ENCODE peak calls at places on chromosomes 7 and 10, in ten cellular contexts. B is endothelial cell of umbilical vein, M is psoas muscle, N is Peyer's patch, E is uterus, J is neural progenitor cell, A is right atrium auricular region, I is IMR-90, L is cardiac muscle cell, Q is A549. K is an unnamed sample.

GRCh38 chr10:95397747-95398146 is 106.9 kb upstream of the PDLIM1 start:
- DNase-seq in A (no peak), I (no peak), Q (no peak), M (no peak), L (no peak), B (no peak), E (no peak), J (no peak), N (no peak), K (no peak)

GRCh38 chr10:70799124-70799523 is 13.9 kb upstream of the TBATA start:
- DNase-seq in N (no peak), E (no peak), Q (no peak), L (no peak), B (no peak), A (peak; percentile 53), M (no peak), J (no peak), I (no peak), K (no peak)

GRCh38 chr10:14182781-14183180 is 147.9 kb downstream of the FRMD4A start:
- DNase-seq in N (no peak), A (no peak), I (no peak), E (no peak), B (no peak), J (no peak), Q (no peak), M (no peak), L (no peak), K (no peak)

GRCh38 chr7:7183061-7183832 is 903 bp downstream of the C1GALT1 start:
- DNase-seq in B (peak; percentile 66), J (peak; percentile 59), A (no peak), I (no peak), L (peak; percentile 65), N (peak; percentile 82), Q (peak; percentile 52), M (peak; percentile 70), E (no peak), K (no peak)

GRCh38 chr10:124721295-124722052 is 22.7 kb downstream of the FAM53B start:
- DNase-seq in M (peak; percentile 89), L (no peak), J (no peak), B (peak; percentile 56), N (peak; percentile 79), Q (no peak), E (peak; percentile 73), A (peak; percentile 90), I (no peak), K (peak; percentile 94)

GRCh38 chr10:68562666-68563522 is 2.8 kb downstream of the TET1 start:
- DNase-seq in A (no peak), E (peak; percentile 20), N (no peak), L (peak; percentile 49), J (peak; percentile 67), I (peak; percentile 78), B (no peak), Q (no peak), M (no peak), K (no peak)

GRCh38 chr10:20202337-20202736 is 386.1 kb downstream of the PLXDC2 start:
- DNase-seq in E (no peak), A (no peak), M (no peak), J (no peak), L (no peak), I (no peak), B (no peak), Q (no peak), N (no peak), K (no peak)

GRCh38 chr10:61987951-61988379 is 86.5 kb downstream of the ARID5B start:
- DNase-seq in E (no peak), N (no peak), J (no peak), A (no peak), M (no peak), Q (no peak), I (peak; percentile 29), L (no peak), B (no peak), K (no peak)

GRCh38 chr10:119518176-119518575 is 24.3 kb downstream of the RGS10 start:
- DNase-seq in Q (no peak), A (no peak), E (no peak), L (no peak), B (no peak), I (no peak), M (no peak), N (no peak), J (no peak), K (no peak)

GRCh38 chr10:121608669-121609190 is 10.5 kb upstream of the FGFR2 start:
- DNase-seq in I (no peak), N (peak; percentile 75), B (peak; percentile 24), Q (peak; percentile 34), J (peak; percentile 81), A (no peak), E (no peak), M (no peak), L (peak; percentile 59), K (no peak)

GRCh38 chr7:103609778-103610177 is 163.8 kb upstream of the SLC26A5 start:
- DNase-seq in N (no peak), I (no peak), M (no peak), B (no peak), A (no peak), J (no peak), Q (no peak), L (no peak), E (no peak), K (no peak)

DNA sequence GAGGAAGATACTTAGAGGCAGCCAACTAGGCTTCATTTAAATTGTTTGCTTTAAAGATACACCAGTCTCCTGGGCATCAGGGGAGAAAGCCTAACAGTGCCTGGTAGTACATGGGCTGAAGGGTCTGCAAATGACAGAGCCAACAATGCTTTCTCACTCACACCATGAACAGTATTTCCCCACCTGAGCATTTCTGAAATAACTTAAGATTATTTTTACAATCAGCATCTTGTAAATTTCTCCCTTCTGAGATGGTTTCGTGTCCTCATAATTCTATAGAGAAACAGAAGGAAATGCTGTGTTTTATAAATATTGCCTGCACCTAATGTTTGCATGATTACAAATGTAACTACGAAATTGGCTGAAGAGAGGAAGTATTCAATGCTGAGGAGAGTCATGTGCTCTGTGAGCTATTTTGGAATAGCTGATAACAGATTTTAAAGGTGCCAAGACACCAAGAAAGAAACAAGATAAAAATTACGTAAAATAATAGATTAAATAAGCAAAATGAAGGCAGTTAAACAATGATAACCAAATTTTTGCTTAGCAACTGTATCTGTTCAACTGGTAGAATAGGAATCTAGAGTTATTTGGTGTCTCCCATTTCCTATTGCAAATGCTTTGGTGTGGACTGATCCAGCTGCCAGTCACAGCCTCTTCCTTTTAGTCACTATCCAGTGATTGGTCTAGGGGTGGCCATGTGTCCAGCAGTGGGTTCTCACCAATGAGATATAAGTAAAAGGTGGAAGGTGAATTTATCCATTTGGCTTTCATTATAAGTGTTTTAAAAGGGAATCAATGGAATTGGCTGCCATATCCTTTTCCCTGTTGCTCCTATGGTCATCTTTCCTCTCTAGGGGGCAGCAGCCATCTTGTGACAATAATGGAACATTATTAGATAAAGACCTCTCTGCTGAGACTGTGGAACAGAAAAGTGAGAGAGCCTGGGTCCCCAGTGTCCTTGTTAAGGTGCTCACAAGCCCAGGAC is 167.9 kb upstream of the SLC26A5 start:
- DNase-seq in M (no peak), A (no peak), Q (no peak), E (no peak), J (peak; percentile 42), N (no peak), L (peak; percentile 38), I (no peak), B (peak; percentile 12), K (no peak)
- TF ChIP-seq CTCF in M (no peak), A (no peak), Q (peak; percentile 23), E (no peak), J (peak; percentile 43), N (no peak), L (peak; percentile 30), I (peak; percentile 28), B (peak; percentile 11), K (no peak)

DNA sequence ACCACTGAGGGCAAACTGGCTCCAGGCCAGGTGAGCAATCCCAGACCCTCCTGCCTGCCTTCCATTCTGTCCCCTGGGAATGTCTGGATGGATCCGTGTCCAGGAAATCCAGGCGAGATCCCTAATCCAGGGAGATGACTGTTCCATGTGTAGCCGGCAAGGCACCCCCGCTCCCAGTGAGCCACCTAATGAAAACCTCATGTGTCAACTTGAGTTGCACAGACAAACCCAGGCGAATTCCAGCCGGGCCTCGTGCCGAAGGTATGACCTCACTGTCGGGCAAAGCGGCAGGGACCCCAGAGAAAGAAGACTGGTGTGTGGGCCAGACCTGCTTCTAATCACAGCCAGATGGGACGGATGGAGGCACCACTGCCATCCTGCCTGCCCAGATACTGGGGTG is 313.3 kb downstream of the CALN1 start:
- DNase-seq in N (no peak), I (no peak), L (no peak), A (no peak), M (no peak), E (no peak), Q (no peak), B (no peak), J (no peak), K (no peak)
- H3K4me3 ChIP-seq in N (no peak overlapping the region), I (no peak overlapping the region), L (no peak overlapping the region), A (no peak overlapping the region), M (no peak overlapping the region), E (no peak overlapping the region), Q (no peak overlapping the region), B (no peak overlapping the region), J (no peak overlapping the region), K (no peak overlapping the region)

GRCh38 chr7:158409120-158409519 is 178.5 kb downstream of the PTPRN2 start:
- DNase-seq in J (no peak), B (no peak), E (no peak), Q (no peak), I (no peak), M (no peak), A (no peak), L (no peak), N (no peak), K (no peak)
- H3K9me3 ChIP-seq in J (no peaks in the 10 kb centered on the region), B (peaks cover 13% of the 10 kb centered on the region), E (no peaks in the 10 kb centered on the region), Q (no peaks in the 10 kb centered on the region), I (peaks cover 49% of the 10 kb centered on the region), M (no peaks in the 10 kb centered on the region), A (no peaks in the 10 kb centered on the region), L (no peaks in the 10 kb centered on the region), N (no peaks in the 10 kb centered on the region), K (no peaks in the 10 kb centered on the region)

GRCh38 chr10:123655763-123656162 is 10.4 kb upstream of the GPR26 start:
- DNase-seq in N (no peak), B (no peak), M (no peak), L (no peak), A (no peak), E (no peak), Q (no peak), J (peak; percentile 40), I (no peak), K (no peak)
- TF ChIP-seq CTCF in N (no peak), B (no peak), M (no peak), L (no peak), A (no peak), E (no peak), Q (no peak), J (peak; percentile 16), I (no peak), K (no peak)

K was measured in gastrocnemius medialis.